ENCODE peak calls at places on chromosomes 6 and 20, in eight cellular contexts. One of them, this sample, is unnamed.

GRCh38 chr6:25620391-25620790 is 31.6 kb upstream of the SCGN start:
- DNase-seq in PC-9: no peak
- DNase-seq in tibial artery: no peak
- DNase-seq in CD4-positive, alpha-beta T cell: no peak
- DNase-seq in ovary: no peak
- DNase-seq in psoas muscle: no peak
- DNase-seq in Peyer's patch: no peak
- DNase-seq in neural progenitor cell: no peak
- DNase-seq in this sample: no peak

GRCh38 chr6:4115741-4116140 is 19.6 kb downstream of the ECI2 start:
- DNase-seq in tibial artery: no peak
- DNase-seq in ovary: no peak
- DNase-seq in CD4-positive, alpha-beta T cell: no peak
- DNase-seq in neural progenitor cell: no peak
- DNase-seq in Peyer's patch: no peak
- DNase-seq in PC-9: no peak
- DNase-seq in psoas muscle: no peak
- DNase-seq in this sample: no peak

GRCh38 chr6:105087571-105088211 is 92.1 kb downstream of the POPDC3 start:
- DNase-seq in neural progenitor cell: peak
- DNase-seq in tibial artery: no peak
- DNase-seq in PC-9: peak
- DNase-seq in ovary: no peak
- DNase-seq in CD4-positive, alpha-beta T cell: peak
- DNase-seq in Peyer's patch: no peak
- DNase-seq in psoas muscle: no peak
- DNase-seq in this sample: no peak

GRCh38 chr6:97563529-97563928 is 280.5 kb upstream of the MMS22L start:
- DNase-seq in Peyer's patch: no peak
- DNase-seq in CD4-positive, alpha-beta T cell: no peak
- DNase-seq in neural progenitor cell: no peak
- DNase-seq in tibial artery: no peak
- DNase-seq in PC-9: no peak
- DNase-seq in psoas muscle: no peak
- DNase-seq in ovary: no peak
- DNase-seq in this sample: no peak

GRCh38 chr6:31727717-31728671 is 1.1 kb downstream of the DDAH2 start:
- DNase-seq in CD4-positive, alpha-beta T cell: no peak
- DNase-seq in psoas muscle: no peak
- DNase-seq in tibial artery: peak
- DNase-seq in Peyer's patch: no peak
- DNase-seq in neural progenitor cell: no peak
- DNase-seq in PC-9: no peak
- DNase-seq in ovary: peak
- DNase-seq in this sample: no peak

GRCh38 chr6:92979281-92979680 is 440.1 kb downstream of the EPHA7 start:
- DNase-seq in neural progenitor cell: no peak
- DNase-seq in tibial artery: no peak
- DNase-seq in ovary: no peak
- DNase-seq in psoas muscle: no peak
- DNase-seq in Peyer's patch: no peak
- DNase-seq in CD4-positive, alpha-beta T cell: no peak
- DNase-seq in PC-9: no peak
- DNase-seq in this sample: no peak

GRCh38 chr20:32484221-32485125 is 100.7 kb downstream of the NOL4L start:
- DNase-seq in ovary: peak
- DNase-seq in tibial artery: peak
- DNase-seq in CD4-positive, alpha-beta T cell: no peak
- DNase-seq in Peyer's patch: peak
- DNase-seq in neural progenitor cell: peak
- DNase-seq in PC-9: no peak
- DNase-seq in psoas muscle: peak
- DNase-seq in this sample: peak

GRCh38 chr6:35487653-35488516 is 9.0 kb downstream of the TEAD3 start:
- DNase-seq in psoas muscle: no peak
- DNase-seq in tibial artery: peak
- DNase-seq in Peyer's patch: peak
- DNase-seq in CD4-positive, alpha-beta T cell: no peak
- DNase-seq in PC-9: peak
- DNase-seq in neural progenitor cell: peak
- DNase-seq in ovary: peak
- DNase-seq in this sample: no peak

GRCh38 chr6:52543262-52543661 is 33.6 kb downstream of the TRAM2 start:
- DNase-seq in neural progenitor cell: no peak
- DNase-seq in CD4-positive, alpha-beta T cell: no peak
- DNase-seq in tibial artery: no peak
- DNase-seq in ovary: no peak
- DNase-seq in PC-9: no peak
- DNase-seq in Peyer's patch: no peak
- DNase-seq in psoas muscle: no peak
- DNase-seq in this sample: no peak

GRCh38 chr6:144152334-144152900 is 2.1 kb downstream of the STX11 start:
- DNase-seq in Peyer's patch: no peak
- DNase-seq in ovary: no peak
- DNase-seq in neural progenitor cell: no peak
- DNase-seq in tibial artery: no peak
- DNase-seq in CD4-positive, alpha-beta T cell: no peak
- DNase-seq in PC-9: no peak
- DNase-seq in psoas muscle: no peak
- DNase-seq in this sample: no peak

DNA sequence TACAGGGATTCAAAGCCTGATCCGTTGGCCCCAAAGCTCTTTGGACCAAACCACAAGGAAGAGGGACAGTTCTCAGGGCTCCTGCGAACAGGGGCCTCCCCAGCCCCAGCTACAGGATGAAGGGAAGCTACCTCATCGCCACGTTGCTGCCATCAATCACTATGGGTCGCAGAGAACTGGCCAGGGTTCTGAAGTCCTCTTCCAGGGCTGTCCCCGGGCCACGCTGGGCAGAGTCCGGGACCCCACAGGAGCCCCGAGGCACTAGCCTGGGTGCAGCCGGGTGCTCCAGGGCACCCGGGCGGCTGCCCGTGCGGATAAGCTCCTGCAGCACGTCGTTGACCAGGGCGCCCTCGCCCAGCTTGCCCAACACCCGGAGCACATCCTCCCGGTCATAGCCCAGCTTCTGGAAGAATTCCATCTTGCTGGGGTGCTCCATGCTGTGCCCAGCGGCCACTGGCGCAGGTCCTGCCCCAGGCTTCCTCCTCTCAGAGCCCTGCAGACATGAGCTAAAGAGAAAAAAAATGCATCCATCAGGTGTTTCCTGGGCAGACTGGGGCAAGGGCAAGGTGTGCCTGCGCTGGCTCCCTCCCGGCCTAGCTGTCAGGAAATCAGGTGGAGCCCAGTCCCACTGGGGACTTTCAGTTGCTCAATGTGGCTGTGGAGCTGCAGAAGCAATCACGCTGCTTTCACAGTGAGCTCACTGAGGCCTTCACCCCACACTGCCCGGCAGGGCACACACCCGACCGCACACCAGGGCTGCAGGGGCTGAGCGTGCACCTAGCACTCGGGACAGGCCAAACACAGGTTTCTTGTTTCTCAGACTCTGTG is 10.5 kb downstream of the ZC3H12D start:
- DNase-seq in Peyer's patch: peak
- DNase-seq in CD4-positive, alpha-beta T cell: no peak
- DNase-seq in ovary: no peak
- DNase-seq in psoas muscle: no peak
- DNase-seq in neural progenitor cell: no peak
- DNase-seq in tibial artery: no peak
- DNase-seq in PC-9: no peak
- DNase-seq in this sample: no peak
- H3K27ac ChIP-seq in Peyer's patch: peak
- H3K27ac ChIP-seq in CD4-positive, alpha-beta T cell: peak
- H3K27ac ChIP-seq in ovary: no peak
- H3K27ac ChIP-seq in psoas muscle: no peak
- H3K27ac ChIP-seq in neural progenitor cell: no peak
- H3K27ac ChIP-seq in tibial artery: no peak
- H3K27ac ChIP-seq in PC-9: no peak
- H3K27ac ChIP-seq in this sample: no peak

GRCh38 chr6:108001696-108002231 is 43.8 kb upstream of the SEC63 start:
- DNase-seq in Peyer's patch: peak
- DNase-seq in neural progenitor cell: no peak
- DNase-seq in ovary: no peak
- DNase-seq in tibial artery: no peak
- DNase-seq in CD4-positive, alpha-beta T cell: no peak
- DNase-seq in psoas muscle: no peak
- DNase-seq in PC-9: no peak
- DNase-seq in this sample: no peak

GRCh38 chr6:108004861-108005260 is 46.9 kb upstream of the SEC63 start:
- DNase-seq in Peyer's patch: no peak
- DNase-seq in tibial artery: no peak
- DNase-seq in neural progenitor cell: no peak
- DNase-seq in ovary: no peak
- DNase-seq in psoas muscle: no peak
- DNase-seq in PC-9: no peak
- DNase-seq in CD4-positive, alpha-beta T cell: no peak
- DNase-seq in this sample: no peak

GRCh38 chr6:107999341-107999740 is 41.3 kb upstream of the SEC63 start:
- DNase-seq in ovary: no peak
- DNase-seq in Peyer's patch: no peak
- DNase-seq in psoas muscle: no peak
- DNase-seq in PC-9: no peak
- DNase-seq in CD4-positive, alpha-beta T cell: no peak
- DNase-seq in neural progenitor cell: no peak
- DNase-seq in tibial artery: no peak
- DNase-seq in this sample: no peak

GRCh38 chr6:108005961-108006360 is 48.0 kb upstream of the SEC63 start:
- DNase-seq in tibial artery: no peak
- DNase-seq in PC-9: no peak
- DNase-seq in CD4-positive, alpha-beta T cell: no peak
- DNase-seq in Peyer's patch: no peak
- DNase-seq in ovary: no peak
- DNase-seq in psoas muscle: no peak
- DNase-seq in neural progenitor cell: no peak
- DNase-seq in this sample: no peak

DNA sequence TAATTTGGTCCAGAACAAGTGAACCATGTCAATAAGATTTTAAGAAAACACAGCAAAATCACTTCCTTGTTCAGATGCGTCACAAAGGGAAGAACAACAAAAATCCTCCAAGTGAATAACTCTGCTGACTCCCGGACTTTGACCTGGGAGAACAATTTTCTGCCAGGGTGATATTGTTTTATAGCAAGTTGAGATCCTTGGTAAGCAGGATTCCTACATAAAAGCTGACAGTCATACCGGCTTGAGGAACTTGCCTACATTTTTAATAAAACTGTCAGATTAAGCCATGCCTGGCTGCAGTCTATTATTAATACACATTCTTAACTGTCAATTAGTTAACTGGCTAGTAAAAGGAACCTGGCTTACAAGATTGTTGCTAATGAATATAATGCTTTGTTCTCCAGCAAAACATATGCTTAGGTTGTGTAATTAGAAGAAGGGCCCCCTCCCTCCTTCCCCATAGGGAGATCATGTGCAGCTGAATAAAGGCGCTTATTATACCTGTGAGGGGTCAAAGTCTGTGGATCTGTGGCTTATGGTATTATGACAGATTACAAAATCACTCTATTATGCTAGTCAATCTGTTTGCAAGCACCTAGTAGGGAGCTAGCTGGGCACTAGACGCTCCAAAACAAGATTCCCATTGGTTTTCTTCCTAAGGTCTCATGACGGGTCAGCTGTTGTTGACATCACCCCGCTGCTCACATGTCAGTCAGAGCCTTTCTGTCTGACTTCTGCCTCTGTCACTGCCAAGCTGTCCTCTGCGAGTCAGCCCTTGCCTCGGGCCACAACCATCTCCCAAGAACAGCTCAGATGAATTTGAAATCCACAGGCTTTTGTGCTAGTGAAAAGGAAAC is 44.6 kb upstream of the SEC63 start:
- DNase-seq in PC-9: peak
- DNase-seq in CD4-positive, alpha-beta T cell: no peak
- DNase-seq in tibial artery: no peak
- DNase-seq in psoas muscle: no peak
- DNase-seq in Peyer's patch: peak
- DNase-seq in neural progenitor cell: peak
- DNase-seq in ovary: no peak
- DNase-seq in this sample: peak
- H3K27ac ChIP-seq in PC-9: no peak
- H3K27ac ChIP-seq in CD4-positive, alpha-beta T cell: no peak
- H3K27ac ChIP-seq in tibial artery: no peak
- H3K27ac ChIP-seq in psoas muscle: no peak
- H3K27ac ChIP-seq in Peyer's patch: peak
- H3K27ac ChIP-seq in neural progenitor cell: no peak
- H3K27ac ChIP-seq in ovary: no peak
- H3K27ac ChIP-seq in this sample: peak

DNA sequence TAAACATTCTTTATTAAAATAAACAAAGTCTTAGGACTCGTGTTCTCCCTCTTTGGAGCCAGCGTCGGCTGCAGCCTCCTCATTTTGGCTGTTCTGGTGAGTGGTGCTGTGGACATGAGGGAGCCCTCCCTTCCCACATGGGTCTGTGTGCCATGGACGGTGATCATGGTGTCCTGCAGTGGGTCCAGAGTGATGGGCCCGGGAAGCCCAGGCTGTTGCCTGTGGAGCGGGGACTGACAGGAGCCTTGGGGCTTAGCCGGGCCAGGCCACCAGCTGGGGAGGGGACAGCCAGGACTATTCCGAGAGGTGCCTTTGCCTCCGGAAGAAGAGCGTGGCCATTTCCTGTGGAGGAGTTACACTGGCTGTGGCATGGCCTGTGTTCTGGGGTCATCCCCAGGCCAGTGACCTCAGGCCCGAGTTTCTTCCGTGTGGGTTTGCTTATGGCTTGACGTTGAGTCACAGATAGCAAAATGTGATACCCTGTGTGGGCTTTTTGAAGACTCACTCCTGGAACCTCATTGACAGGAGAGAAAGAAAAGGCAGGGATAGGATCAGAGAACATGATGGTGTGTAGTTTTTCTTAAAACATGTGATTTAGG is 153.4 kb downstream of the DTNBP1 start:
- DNase-seq in neural progenitor cell: no peak
- DNase-seq in PC-9: no peak
- DNase-seq in CD4-positive, alpha-beta T cell: no peak
- DNase-seq in tibial artery: no peak
- DNase-seq in psoas muscle: no peak
- DNase-seq in Peyer's patch: no peak
- DNase-seq in ovary: no peak
- DNase-seq in this sample: no peak
- H3K27ac ChIP-seq in neural progenitor cell: no peak
- H3K27ac ChIP-seq in PC-9: no peak
- H3K27ac ChIP-seq in CD4-positive, alpha-beta T cell: no peak
- H3K27ac ChIP-seq in tibial artery: no peak
- H3K27ac ChIP-seq in psoas muscle: no peak
- H3K27ac ChIP-seq in Peyer's patch: no peak
- H3K27ac ChIP-seq in ovary: no peak
- H3K27ac ChIP-seq in this sample: no peak

GRCh38 chr20:1085515-1086272 is 32.7 kb upstream of the PSMF1 start:
- DNase-seq in tibial artery: no peak
- DNase-seq in neural progenitor cell: no peak
- DNase-seq in psoas muscle: no peak
- DNase-seq in PC-9: no peak
- DNase-seq in Peyer's patch: no peak
- DNase-seq in ovary: no peak
- DNase-seq in CD4-positive, alpha-beta T cell: no peak
- DNase-seq in this sample: no peak

GRCh38 chr20:1083431-1084080 is 34.8 kb upstream of the PSMF1 start:
- DNase-seq in tibial artery: no peak
- DNase-seq in ovary: no peak
- DNase-seq in Peyer's patch: no peak
- DNase-seq in neural progenitor cell: no peak
- DNase-seq in CD4-positive, alpha-beta T cell: no peak
- DNase-seq in psoas muscle: no peak
- DNase-seq in PC-9: no peak
- DNase-seq in this sample: no peak

GRCh38 chr20:1087311-1087710 is 31.1 kb upstream of the PSMF1 start:
- DNase-seq in Peyer's patch: no peak
- DNase-seq in neural progenitor cell: no peak
- DNase-seq in ovary: no peak
- DNase-seq in PC-9: no peak
- DNase-seq in CD4-positive, alpha-beta T cell: no peak
- DNase-seq in tibial artery: no peak
- DNase-seq in psoas muscle: no peak
- DNase-seq in this sample: no peak

GRCh38 chr20:1086273-1087213 is 31.9 kb upstream of the PSMF1 start:
- DNase-seq in tibial artery: no peak
- DNase-seq in psoas muscle: no peak
- DNase-seq in neural progenitor cell: peak
- DNase-seq in PC-9: no peak
- DNase-seq in ovary: no peak
- DNase-seq in CD4-positive, alpha-beta T cell: no peak
- DNase-seq in Peyer's patch: no peak
- DNase-seq in this sample: no peak
- H3K27ac ChIP-seq in tibial artery: no peak
- H3K27ac ChIP-seq in psoas muscle: no peak
- H3K27ac ChIP-seq in neural progenitor cell: no peak
- H3K27ac ChIP-seq in PC-9: no peak
- H3K27ac ChIP-seq in ovary: no peak
- H3K27ac ChIP-seq in CD4-positive, alpha-beta T cell: no peak
- H3K27ac ChIP-seq in Peyer's patch: no peak
- H3K27ac ChIP-seq in this sample: no peak